ENCODE peak calls at places on chromosome 17, in eight cellular contexts. One of them, this sample, is unnamed.

GRCh38 chr17:6666557-6666956 is 15.0 kb downstream of the C17orf100 start:
- DNase-seq in T-helper 2 cell: no peak
- DNase-seq in CD8-positive, alpha-beta memory T cell: no peak
- DNase-seq in PC-9: no peak
- DNase-seq in EL: no peak
- DNase-seq in AML-193: no peak
- DNase-seq in suprapubic skin: peak
- DNase-seq in GDM1: no peak
- DNase-seq in this sample: no peak

GRCh38 chr17:40548491-40548981 is 16.7 kb downstream of the CCR7 start:
- DNase-seq in EL: no peak
- DNase-seq in PC-9: no peak
- DNase-seq in suprapubic skin: peak
- DNase-seq in GDM1: no peak
- DNase-seq in T-helper 2 cell: no peak
- DNase-seq in CD8-positive, alpha-beta memory T cell: no peak
- DNase-seq in AML-193: no peak
- DNase-seq in this sample: no peak

GRCh38 chr17:21005367-21005766 is 37.4 kb downstream of the USP22 start:
- DNase-seq in CD8-positive, alpha-beta memory T cell: no peak
- DNase-seq in PC-9: no peak
- DNase-seq in GDM1: no peak
- DNase-seq in T-helper 2 cell: no peak
- DNase-seq in EL: no peak
- DNase-seq in suprapubic skin: no peak
- DNase-seq in AML-193: no peak
- DNase-seq in this sample: no peak

GRCh38 chr17:36665417-36665816 is 64.0 kb downstream of the MRM1 start:
- DNase-seq in PC-9: peak
- DNase-seq in T-helper 2 cell: no peak
- DNase-seq in suprapubic skin: no peak
- DNase-seq in EL: peak
- DNase-seq in GDM1: no peak
- DNase-seq in CD8-positive, alpha-beta memory T cell: no peak
- DNase-seq in AML-193: no peak
- DNase-seq in this sample: no peak

GRCh38 chr17:419073-419735 is 66.6 kb upstream of the RPH3AL start:
- DNase-seq in AML-193: no peak
- DNase-seq in GDM1: peak
- DNase-seq in suprapubic skin: no peak
- DNase-seq in PC-9: no peak
- DNase-seq in CD8-positive, alpha-beta memory T cell: peak
- DNase-seq in T-helper 2 cell: peak
- DNase-seq in EL: no peak
- DNase-seq in this sample: no peak

GRCh38 chr17:74210191-74211140 is 2.9 kb upstream of the TTYH2 start:
- DNase-seq in CD8-positive, alpha-beta memory T cell: peak
- DNase-seq in AML-193: peak
- DNase-seq in PC-9: peak
- DNase-seq in T-helper 2 cell: peak
- DNase-seq in suprapubic skin: no peak
- DNase-seq in EL: peak
- DNase-seq in GDM1: peak
- DNase-seq in this sample: peak

GRCh38 chr17:65085397-65085796 is 28.9 kb upstream of the GNA13 start:
- DNase-seq in AML-193: no peak
- DNase-seq in T-helper 2 cell: no peak
- DNase-seq in suprapubic skin: no peak
- DNase-seq in CD8-positive, alpha-beta memory T cell: no peak
- DNase-seq in GDM1: no peak
- DNase-seq in PC-9: no peak
- DNase-seq in EL: no peak
- DNase-seq in this sample: no peak

GRCh38 chr17:79451167-79451566 is 159.7 kb downstream of the RBFOX3 start:
- DNase-seq in AML-193: no peak
- DNase-seq in CD8-positive, alpha-beta memory T cell: no peak
- DNase-seq in GDM1: no peak
- DNase-seq in EL: no peak
- DNase-seq in PC-9: no peak
- DNase-seq in suprapubic skin: no peak
- DNase-seq in T-helper 2 cell: no peak
- DNase-seq in this sample: no peak

GRCh38 chr17:13864551-13864950 is 204.8 kb upstream of the COX10 start:
- DNase-seq in EL: peak
- DNase-seq in GDM1: no peak
- DNase-seq in suprapubic skin: no peak
- DNase-seq in CD8-positive, alpha-beta memory T cell: no peak
- DNase-seq in T-helper 2 cell: no peak
- DNase-seq in AML-193: no peak
- DNase-seq in PC-9: no peak
- DNase-seq in this sample: no peak

GRCh38 chr17:76740329-76741118 is 2.6 kb downstream of the MFSD11 start:
- DNase-seq in CD8-positive, alpha-beta memory T cell: no peak
- DNase-seq in PC-9: no peak
- DNase-seq in T-helper 2 cell: no peak
- DNase-seq in suprapubic skin: no peak
- DNase-seq in EL: no peak
- DNase-seq in AML-193: no peak
- DNase-seq in GDM1: no peak
- DNase-seq in this sample: no peak

GRCh38 chr17:69916761-69917160 is 158.3 kb upstream of the KCNJ16 start:
- DNase-seq in AML-193: no peak
- DNase-seq in T-helper 2 cell: no peak
- DNase-seq in GDM1: no peak
- DNase-seq in PC-9: no peak
- DNase-seq in EL: no peak
- DNase-seq in CD8-positive, alpha-beta memory T cell: no peak
- DNase-seq in suprapubic skin: no peak
- DNase-seq in this sample: no peak